ENCODE peak calls at places on chromosomes 2 and 18, in six cellular contexts. M is ureter; E is iPS-NIHi11; C is naive thymus-derived CD8-positive, alpha-beta T cell; I is kidney tubule cell; Z is stomach. B is an unnamed sample.
A peak's percentile ranks its signal among the peaks of the same experiment; 100 is the strongest.

GRCh38 chr2:127551221-127551930 is 15.9 kb downstream of the MYO7B start:
- DNase-seq in M (no peak), E (no peak), C (no peak), I (no peak), Z (no peak), B (no peak)

GRCh38 chr2:84971799-84972790 is 1.1 kb downstream of the KCMF1 start:
- DNase-seq in M (peak; percentile 53), E (peak; percentile 64), C (peak; percentile 56), I (peak; percentile 42), Z (peak; percentile 57), B (peak; percentile 64)

GRCh38 chr2:237967463-237967871 is 653 bp downstream of the UBE2F start:
- DNase-seq in M (peak; percentile 52), E (peak; percentile 60), C (no peak), I (peak; percentile 11), Z (peak; percentile 30), B (no peak)

GRCh38 chr2:219689676-219690628 is 62.5 kb downstream of the SLC4A3 start:
- DNase-seq in M (peak; percentile 66), E (peak; percentile 54), C (peak; percentile 19), I (peak; percentile 74), Z (peak; percentile 40), B (no peak)

GRCh38 chr18:68176901-68177300 is 538.0 kb downstream of the TMX3 start:
- DNase-seq in M (no peak), E (no peak), C (no peak), I (no peak), Z (no peak), B (no peak)

GRCh38 chr2:111030271-111030891 is 90.3 kb upstream of the BCL2L11 start:
- DNase-seq in M (no peak), E (no peak), C (no peak), I (peak; percentile 84), Z (peak; percentile 22), B (no peak)

GRCh38 chr2:73386894-73387636 is 1.4 kb downstream of the ALMS1 start:
- DNase-seq in M (no peak), E (no peak), C (no peak), I (peak; percentile 3), Z (no peak), B (no peak)

GRCh38 chr18:25230658-25231326 is 121.2 kb downstream of the ZNF521 start:
- DNase-seq in M (peak; percentile 76), E (no peak), C (no peak), I (peak; percentile 40), Z (peak; percentile 60), B (no peak)

GRCh38 chr2:164009801-164010337 is 274.1 kb upstream of the FIGN start:
- DNase-seq in M (no peak), E (no peak), C (no peak), I (no peak), Z (no peak), B (no peak)

GRCh38 chr2:144466637-144467036 is 53.3 kb downstream of the ZEB2 start:
- DNase-seq in M (no peak), E (no peak), C (no peak), I (no peak), Z (no peak), B (no peak)

GRCh38 chr2:73050011-73050617 is 21.4 kb downstream of the SFXN5 start:
- DNase-seq in M (no peak), E (peak; percentile 46), C (no peak), I (peak; percentile 27), Z (no peak), B (no peak)

GRCh38 chr2:88190808-88191721 is 20.9 kb downstream of the THNSL2 start:
- DNase-seq in M (no peak), E (peak; percentile 83), C (no peak), I (peak; percentile 38), Z (no peak), B (no peak)

GRCh38 chr2:40412456-40412855 is 39.4 kb downstream of the SLC8A1 start:
- DNase-seq in M (no peak), E (no peak), C (no peak), I (peak; percentile 73), Z (no peak), B (no peak)

GRCh38 chr2:235724964-235725603 is 231.2 kb downstream of the AGAP1 start:
- DNase-seq in M (no peak), E (no peak), C (no peak), I (no peak), Z (peak; percentile 72), B (no peak)

GRCh38 chr18:11310476-11311086 is 161.2 kb upstream of the PIEZO2 start:
- DNase-seq in M (no peak), E (peak; percentile 53), C (no peak), I (peak; percentile 50), Z (no peak), B (no peak)

GRCh38 chr2:46380038-46380940 is 83.1 kb downstream of the EPAS1 start:
- DNase-seq in M (no peak), E (no peak), C (no peak), I (no peak), Z (no peak), B (no peak)

GRCh38 chr2:101111917-101112771 is 39.0 kb downstream of the TBC1D8 start:
- DNase-seq in M (no peak), E (no peak), C (no peak), I (peak; percentile 44), Z (no peak), B (no peak)

GRCh38 chr2:12941203-12941602 is 224.5 kb downstream of the TRIB2 start:
- DNase-seq in M (no peak), E (no peak), C (no peak), I (no peak), Z (no peak), B (no peak)

GRCh38 chr2:3379339-3379646 is 201 bp upstream of the TRAPPC12 start:
- DNase-seq in M (no peak), E (no peak), C (no peak), I (no peak), Z (no peak), B (no peak)

GRCh38 chr2:122139739-122140138 is 384.3 kb downstream of the TSN start:
- DNase-seq in M (no peak), E (no peak), C (no peak), I (no peak), Z (no peak), B (no peak)

GRCh38 chr2:230162981-230163380 is 56.8 kb downstream of the SP110 start:
- DNase-seq in M (no peak), E (no peak), C (no peak), I (no peak), Z (no peak), B (no peak)

GRCh38 chr2:177604291-177605065 is 211.9 kb downstream of the AGPS start:
- DNase-seq in M (no peak), E (peak; percentile 74), C (no peak), I (peak; percentile 52), Z (no peak), B (no peak)

GRCh38 chr2:99974275-99974674 is 168.1 kb downstream of the AFF3 start:
- DNase-seq in M (no peak), E (no peak), C (no peak), I (peak; percentile 94), Z (no peak), B (no peak)

GRCh38 chr2:1863861-1864260 is 119.5 kb upstream of the PXDN start:
- DNase-seq in M (no peak), E (no peak), C (no peak), I (no peak), Z (no peak), B (no peak)

GRCh38 chr2:65344689-65345088 is 87.7 kb downstream of the SPRED2 start:
- DNase-seq in M (no peak), E (no peak), C (no peak), I (no peak), Z (no peak), B (no peak)

GRCh38 chr18:23324056-23324811 is 128.9 kb upstream of the RIOK3 start:
- DNase-seq in M (no peak), E (no peak), C (no peak), I (no peak), Z (no peak), B (no peak)